ENCODE peak calls at places on chromosomes 11 and 22, in seven cellular contexts. D is heart right ventricle, G is H1, I is psoas muscle, A is heart left ventricle, Z is endothelial cell of umbilical vein, C is right lobe of liver. S is an unnamed sample.

GRCh38 chr22:32082331-32082730 is 39.3 kb downstream of the SLC5A1 start:
- DNase-seq in D (no peak), G (no peak), I (no peak), A (no peak), Z (no peak), C (no peak), S (no peak)

GRCh38 chr22:29136715-29137700 is 64.2 kb downstream of the KREMEN1 start:
- DNase-seq in D (no peak), G (no peak), I (no peak), A (no peak), Z (no peak), C (no peak), S (no peak)

GRCh38 chr22:46754110-46754799 is 8.2 kb upstream of the TBC1D22A start:
- DNase-seq in D (peak; percentile 93), G (no peak), I (peak; percentile 97), A (peak; percentile 96), Z (peak; percentile 99), C (peak; percentile 91), S (peak; percentile 99)

GRCh38 chr11:116976941-116977570 is 121.2 kb downstream of the SIK3 start:
- DNase-seq in D (no peak), G (no peak), I (no peak), A (no peak), Z (no peak), C (no peak), S (no peak)

GRCh38 chr11:6357222-6357621 is 33.1 kb upstream of the SMPD1 start:
- DNase-seq in D (peak; percentile 20), G (no peak), I (peak; percentile 57), A (no peak), Z (no peak), C (no peak), S (peak; percentile 92)

GRCh38 chr11:102473543-102473942 is 21.0 kb upstream of the TMEM123 start:
- DNase-seq in D (no peak), G (no peak), I (no peak), A (no peak), Z (no peak), C (no peak), S (no peak)

GRCh38 chr11:131683131-131683530 is 312.7 kb downstream of the NTM start:
- DNase-seq in D (no peak), G (no peak), I (no peak), A (no peak), Z (no peak), C (no peak), S (no peak)

GRCh38 chr22:48503876-48504275 is 1323.8 kb downstream of the BRD1 start:
- DNase-seq in D (no peak), G (no peak), I (peak; percentile 3), A (peak; percentile 28), Z (no peak), C (peak; percentile 16), S (no peak)

GRCh38 chr22:47163876-47164513 is 401.5 kb downstream of the TBC1D22A start:
- DNase-seq in D (peak; percentile 13), G (no peak), I (peak; percentile 51), A (peak; percentile 47), Z (no peak), C (peak; percentile 56), S (no peak)

GRCh38 chr11:119721129-119722120 is 7.6 kb downstream of the NECTIN1 start:
- DNase-seq in D (peak; percentile 56), G (no peak), I (peak; percentile 55), A (no peak), Z (peak; percentile 45), C (no peak), S (no peak)

GRCh38 chr22:41479671-41480396 is 10.9 kb downstream of the ACO2 start:
- DNase-seq in D (no peak), G (peak; percentile 21), I (no peak), A (no peak), Z (no peak), C (no peak), S (peak; percentile 50)

GRCh38 chr11:117851091-117851490 is 25.4 kb downstream of the FXYD6 start:
- DNase-seq in D (no peak), G (no peak), I (no peak), A (no peak), Z (no peak), C (no peak), S (peak; percentile 53)

GRCh38 chr11:47403571-47403970 is 4.8 kb upstream of the SLC39A13 start:
- DNase-seq in D (no peak), G (no peak), I (peak; percentile 15), A (no peak), Z (no peak), C (no peak), S (no peak)

GRCh38 chr11:62539238-62539925 is 7.2 kb downstream of the AHNAK start:
- DNase-seq in D (peak; percentile 73), G (no peak), I (peak; percentile 90), A (peak; percentile 88), Z (peak; percentile 65), C (peak; percentile 62), S (peak; percentile 62)

GRCh38 chr11:122209619-122210377 is 93.8 kb upstream of the BLID start:
- DNase-seq in D (no peak), G (no peak), I (peak; percentile 54), A (no peak), Z (peak; percentile 87), C (no peak), S (peak; percentile 94)

GRCh38 chr11:61082161-61082870 is 20.0 kb upstream of the CD5 start:
- DNase-seq in D (no peak), G (no peak), I (no peak), A (no peak), Z (no peak), C (no peak), S (no peak)

GRCh38 chr11:97995874-97996273 is 1024.9 kb upstream of the CNTN5 start:
- DNase-seq in D (no peak), G (no peak), I (no peak), A (no peak), Z (no peak), C (no peak), S (no peak)

GRCh38 chr22:37370306-37370979 is 56.8 kb downstream of the ELFN2 start:
- DNase-seq in D (peak; percentile 37), G (no peak), I (peak; percentile 64), A (no peak), Z (no peak), C (no peak), S (no peak)

GRCh38 chr11:120215634-120216033 is 4.8 kb downstream of the OAF start:
- DNase-seq in D (no peak), G (no peak), I (no peak), A (peak; percentile 67), Z (peak; percentile 50), C (peak; percentile 83), S (peak; percentile 37)

GRCh38 chr22:43867839-43868652 is 5.7 kb upstream of the SULT4A1 start:
- DNase-seq in D (peak; percentile 71), G (peak; percentile 71), I (peak; percentile 66), A (peak; percentile 80), Z (peak; percentile 59), C (peak; percentile 70), S (peak; percentile 41)

GRCh38 chr22:45602824-45603301 is 68.8 kb upstream of the ATXN10 start:
- DNase-seq in D (no peak), G (no peak), I (no peak), A (no peak), Z (no peak), C (no peak), S (peak; percentile 47)

GRCh38 chr11:94151903-94152677 is 23.4 kb downstream of the PANX1 start:
- DNase-seq in D (no peak), G (no peak), I (peak; percentile 61), A (peak; percentile 64), Z (peak; percentile 81), C (no peak), S (peak; percentile 87)

DNA sequence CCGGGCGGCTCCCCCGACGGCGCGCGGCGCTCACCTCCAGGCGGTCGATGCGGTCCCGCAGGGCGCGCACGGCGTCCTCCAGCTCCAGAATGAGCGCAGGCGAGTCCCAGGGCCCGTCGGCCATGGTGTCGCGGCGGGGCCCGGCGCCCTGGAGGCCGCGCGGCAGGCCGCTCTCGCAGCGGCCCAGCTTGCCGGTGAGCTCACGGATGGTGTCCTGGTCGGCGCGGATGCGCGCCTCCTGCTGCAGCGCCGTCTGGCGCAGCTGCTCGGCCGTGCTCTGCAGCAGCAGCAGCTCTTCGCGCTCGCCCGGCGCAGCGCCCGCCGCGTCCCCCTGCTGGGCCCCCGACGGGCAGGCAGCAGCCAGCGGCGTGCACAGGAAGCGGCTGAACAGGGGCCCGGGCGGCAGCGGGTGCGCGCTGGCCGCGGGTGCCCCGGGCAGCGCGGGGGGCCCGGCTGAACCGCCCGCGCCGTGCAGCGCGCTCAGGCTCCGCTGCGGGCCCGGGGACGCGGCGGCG is 570 bp downstream of the NPTXR start:
- DNase-seq in D (peak; percentile 60), G (peak; percentile 47), I (peak; percentile 71), A (peak; percentile 77), Z (peak; percentile 64), C (no peak), S (peak; percentile 22)
- TF ChIP-seq CTCF in D (peak; percentile 9), G (peak; percentile 36), I (peak; percentile 19), A (peak; percentile 53), Z (peak; percentile 40), C (no peak), S (peak; percentile 38)

DNA sequence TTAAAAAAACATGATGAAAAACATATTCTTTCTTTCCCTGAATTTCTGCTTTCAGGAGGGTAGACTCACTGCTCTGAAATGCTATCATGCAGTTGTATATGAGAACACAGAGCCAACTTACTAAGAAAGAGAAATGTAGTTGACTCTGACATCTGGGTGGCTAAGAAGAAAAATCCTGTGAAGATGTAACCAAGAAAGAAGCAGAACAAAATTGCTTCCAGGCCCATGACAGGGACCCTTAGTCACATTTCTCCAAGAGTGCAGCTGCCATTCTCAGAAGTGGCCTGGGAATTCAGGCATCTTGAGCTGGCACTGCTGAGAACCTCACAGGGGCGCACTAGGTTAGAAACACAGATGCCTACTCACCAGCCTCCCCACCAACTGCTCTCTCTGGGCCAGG is 73.6 kb downstream of the RPL27A start:
- DNase-seq in D (no peak), G (no peak), I (no peak), A (no peak), Z (no peak), C (no peak), S (no peak)
- H3K27ac ChIP-seq in D (peak overlapping the region; percentile 66), G (no peak overlapping the region), I (peak overlapping the region; percentile 66), A (peak overlapping the region; percentile 66), Z (no peak overlapping the region), C (no peak overlapping the region), S (no peak overlapping the region)

DNA sequence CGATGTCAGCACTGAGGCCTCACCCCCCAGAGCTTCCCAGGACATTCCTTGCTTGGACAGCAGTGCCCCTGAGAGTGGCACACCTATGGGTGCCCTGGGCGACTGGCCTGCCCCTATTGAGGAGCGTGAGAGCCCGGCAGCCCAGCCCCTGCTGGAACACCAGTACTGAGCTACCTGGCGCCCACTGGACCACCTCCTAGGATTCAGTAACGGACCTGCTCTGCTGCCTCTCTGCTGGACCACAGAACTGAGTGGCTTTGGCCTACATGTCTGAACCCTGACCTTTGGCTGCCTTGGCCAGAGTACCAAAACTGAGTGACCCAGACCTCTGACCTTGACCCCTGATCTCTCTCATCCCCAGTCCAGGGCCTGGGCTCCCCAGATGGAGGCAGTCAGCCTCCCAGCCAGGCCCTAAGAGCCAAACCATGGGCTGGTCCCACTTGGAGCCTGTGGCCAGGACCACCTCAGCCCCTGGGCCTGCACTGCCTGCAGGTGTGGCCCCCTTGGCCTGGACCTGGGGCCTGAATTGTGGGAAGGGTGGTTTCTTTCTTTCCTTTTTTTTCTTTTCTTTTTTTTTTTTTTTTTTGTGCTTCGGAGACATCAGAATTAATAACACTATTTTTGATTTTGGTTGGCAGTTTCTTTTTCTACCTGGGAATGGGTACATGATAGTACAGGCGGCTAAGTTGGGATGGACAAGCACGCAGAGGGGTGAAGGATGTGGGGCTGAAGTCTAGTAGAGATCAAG is 917 bp upstream of the SIPA1 start:
- DNase-seq in D (no peak), G (no peak), I (no peak), A (no peak), Z (no peak), C (no peak), S (no peak)
- H3K4me3 ChIP-seq in D (no peak overlapping the region), G (peak overlapping the region; percentile 8), I (no peak overlapping the region), A (peak overlapping the region; percentile 87), Z (no peak overlapping the region), C (no peak overlapping the region), S (no peak overlapping the region)

GRCh38 chr11:279966-280761 is 2.0 kb downstream of the NLRP6 start:
- DNase-seq in D (peak; percentile 24), G (no peak), I (peak; percentile 55), A (peak; percentile 71), Z (no peak), C (peak; percentile 91), S (no peak)
- TF ChIP-seq CTCF in D (no peak), G (no peak), I (no peak), A (no peak), Z (no peak), C (no peak), S (no peak)